ENCODE peak calls at places on chromosome 3, in five cellular contexts. Z is nephron progenitor cell; R is activated T-cell treated with anti-CD3 and anti-CD28 coated beads for 1 hour; G is stimulated activated CD8-positive, alpha-beta memory T cell treated with anti-CD3 and anti-CD28 coated beads, Interleukin-12 subunit alpha, Interleukin-12 subunit beta, amount 100 ng/mL, for 4 hours; I is endothelial cell. E is an unnamed sample.

GRCh38 chr3:72120806-72121778 is 336.1 kb upstream of the PROK2 start:
- DNase-seq in Z (no peak), R (no peak), G (no peak), I (no peak), E (no peak)

GRCh38 chr3:139758654-139759291 is 81.0 kb upstream of the NMNAT3 start:
- DNase-seq in Z (no peak), R (no peak), G (no peak), I (no peak), E (no peak)

GRCh38 chr3:50269977-50270413 is 1.0 kb downstream of the SEMA3B start:
- DNase-seq in Z (no peak), R (no peak), G (no peak), I (no peak), E (no peak)

GRCh38 chr3:152100491-152101086 is 168.1 kb upstream of the MBNL1 start:
- DNase-seq in Z (no peak), R (no peak), G (no peak), I (no peak), E (no peak)

GRCh38 chr3:30875505-30875904 is 19.0 kb downstream of the GADL1 start:
- DNase-seq in Z (no peak), R (no peak), G (no peak), I (no peak), E (no peak)

GRCh38 chr3:196740476-196741400 is 1.1 kb downstream of the PAK2 start:
- DNase-seq in Z (peak; percentile 42), R (no peak), G (no peak), I (no peak), E (peak; percentile 19)

GRCh38 chr3:129525341-129525968 is 3.0 kb upstream of the RHO start:
- DNase-seq in Z (no peak), R (no peak), G (no peak), I (no peak), E (no peak)

GRCh38 chr3:143168518-143169192 is 49.1 kb downstream of the CHST2 start:
- DNase-seq in Z (no peak), R (no peak), G (no peak), I (no peak), E (no peak)

GRCh38 chr3:173688216-173688842 is 290.8 kb downstream of the NLGN1 start:
- DNase-seq in Z (no peak), R (no peak), G (no peak), I (no peak), E (no peak)

GRCh38 chr3:127815641-127816605 is 6.4 kb downstream of the MGLL start:
- DNase-seq in Z (no peak), R (no peak), G (no peak), I (no peak), E (no peak)

GRCh38 chr3:14490831-14491230 is 49.3 kb downstream of the GRIP2 start:
- DNase-seq in Z (no peak), R (no peak), G (no peak), I (no peak), E (no peak)

GRCh38 chr3:9946112-9947024 is 5.8 kb downstream of the PRRT3 start:
- DNase-seq in Z (peak; percentile 91), R (peak; percentile 68), G (peak; percentile 80), I (peak; percentile 92), E (peak; percentile 66)

E was measured in NCI-H748 treated with DMSO at 0.1 percent for 48 hours.